ENCODE peak calls at places on chromosome 14, in eight cellular contexts. D, K, G, O, W, V, E and S are unnamed samples.

GRCh38 chr14:52729925-52730707 is at the start of gene STYX:
- DNase-seq in D (peak), K (peak), G (peak), O (peak), W (peak), V (peak), E (peak), S (peak)

GRCh38 chr14:81176224-81176623 is 44.5 kb downstream of the GTF2A1 start:
- DNase-seq in D (no peak), K (peak), G (peak), O (no peak), W (no peak), V (peak), E (no peak), S (no peak)

GRCh38 chr14:52919971-52920370 is 30.9 kb downstream of the FERMT2 start:
- DNase-seq in D (no peak), K (no peak), G (no peak), O (no peak), W (no peak), V (no peak), E (no peak), S (no peak)

GRCh38 chr14:68664225-68664681 is 128.6 kb downstream of the ZFP36L1 start:
- DNase-seq in D (no peak), K (no peak), G (no peak), O (no peak), W (no peak), V (no peak), E (no peak), S (no peak)

GRCh38 chr14:101561145-101561896 is at the start of gene DIO3:
- DNase-seq in D (peak), K (no peak), G (no peak), O (no peak), W (no peak), V (peak), E (no peak), S (no peak)

GRCh38 chr14:97592341-97592980 is 795.3 kb downstream of the VRK1 start:
- DNase-seq in D (no peak), K (no peak), G (no peak), O (no peak), W (no peak), V (no peak), E (no peak), S (no peak)

GRCh38 chr14:50363734-50364113 is 33.0 kb downstream of the CDKL1 start:
- DNase-seq in D (no peak), K (peak), G (peak), O (no peak), W (no peak), V (no peak), E (no peak), S (no peak)

GRCh38 chr14:47240755-47241437 is 434.5 kb downstream of the MDGA2 start:
- DNase-seq in D (no peak), K (no peak), G (peak), O (no peak), W (no peak), V (no peak), E (no peak), S (no peak)

GRCh38 chr14:54188036-54188666 is 208.7 kb upstream of the CDKN3 start:
- DNase-seq in D (no peak), K (no peak), G (no peak), O (no peak), W (no peak), V (no peak), E (no peak), S (no peak)

GRCh38 chr14:58109761-58110160 is 42.3 kb downstream of the ARMH4 start:
- DNase-seq in D (no peak), K (no peak), G (no peak), O (no peak), W (no peak), V (no peak), E (no peak), S (no peak)

GRCh38 chr14:79899610-79900009 is 311.7 kb downstream of the DIO2 start:
- DNase-seq in D (no peak), K (no peak), G (no peak), O (no peak), W (no peak), V (no peak), E (no peak), S (no peak)

GRCh38 chr14:106622200-106622745 is 1095.9 kb downstream of the TMEM121 start:
- DNase-seq in D (no peak), K (no peak), G (peak), O (no peak), W (no peak), V (no peak), E (no peak), S (no peak)

GRCh38 chr14:90551733-90552464 is 155.1 kb downstream of the CALM1 start:
- DNase-seq in D (no peak), K (no peak), G (no peak), O (no peak), W (no peak), V (no peak), E (no peak), S (no peak)

GRCh38 chr14:103123634-103124500 is 606 bp downstream of the TNFAIP2 start:
- DNase-seq in D (peak), K (no peak), G (peak), O (no peak), W (no peak), V (no peak), E (no peak), S (no peak)

GRCh38 chr14:22668417-22668816 is 24.3 kb upstream of the OR6J1 start:
- DNase-seq in D (no peak), K (no peak), G (no peak), O (no peak), W (no peak), V (no peak), E (peak), S (no peak)

GRCh38 chr14:91897121-91897701 is 29.9 kb upstream of the TC2N start:
- DNase-seq in D (no peak), K (no peak), G (no peak), O (no peak), W (no peak), V (no peak), E (peak), S (no peak)

GRCh38 chr14:73887704-73888459 is 1.2 kb downstream of the ZNF410 start:
- DNase-seq in D (no peak), K (no peak), G (peak), O (no peak), W (no peak), V (no peak), E (no peak), S (no peak)

GRCh38 chr14:33364536-33364935 is 425.9 kb downstream of the NPAS3 start:
- DNase-seq in D (no peak), K (no peak), G (no peak), O (no peak), W (no peak), V (peak), E (no peak), S (no peak)

GRCh38 chr14:101225729-101226152 is 322.2 kb upstream of the RTL1 start:
- DNase-seq in D (no peak), K (no peak), G (no peak), O (no peak), W (no peak), V (no peak), E (no peak), S (no peak)

GRCh38 chr14:22296722-22297121 is 292.3 kb downstream of the DAD1 start:
- DNase-seq in D (no peak), K (no peak), G (no peak), O (no peak), W (no peak), V (no peak), E (peak), S (no peak)

GRCh38 chr14:86057018-86057667 is 527.2 kb downstream of the FLRT2 start:
- DNase-seq in D (peak), K (no peak), G (peak), O (peak), W (no peak), V (peak), E (peak), S (no peak)

GRCh38 chr14:90795744-90796143 is 20.5 kb downstream of the TTC7B start:
- DNase-seq in D (peak), K (no peak), G (no peak), O (no peak), W (no peak), V (no peak), E (peak), S (no peak)

GRCh38 chr14:100616854-100617714 is 29.9 kb upstream of the BEGAIN start:
- DNase-seq in D (no peak), K (no peak), G (no peak), O (no peak), W (no peak), V (no peak), E (no peak), S (no peak)